ENCODE peak calls at places on chromosomes 5 and 9, in nine cellular contexts. U is hippocampal formation; N is GM12891; O is activated T-helper 1 cell treated with anti-CD3 and anti-CD28 coated beads, Interleukin-12 subunit alpha, Interleukin-12 subunit beta, Interleukin-2, Interleukin-4 antibody, amounts not matched to agents 30 ng/mL and 10 ng/mL and 1 ng/mL, durations not matched to agents 14 hours and 24 hours and 36 hours; P is NCI-H774; X is C1 segment of cervical spinal cord; T is activated naive CD4-positive, alpha-beta T cell treated with anti-CD3 and anti-CD28 coated beads, Interleukin-2, amount 50 U/mL, for 16 hours; F is activated CD4-positive, alpha-beta T cell treated with anti-CD3 and anti-CD28 coated beads for 48 hours; L is fibroblast of the conjunctiva. V is an unnamed sample.

GRCh38 chr5:57408714-57409113 is 73.9 kb downstream of the ACTBL2 start:
- DNase-seq in U (no peak), N (no peak), O (no peak), P (no peak), X (no peak), T (no peak), F (no peak), L (peak), V (no peak)

GRCh38 chr5:88551724-88552345 is 283.2 kb upstream of the TMEM161B start:
- DNase-seq in U (peak), N (no peak), O (no peak), P (no peak), X (peak), T (no peak), F (no peak), L (no peak), V (no peak)

GRCh38 chr9:122904823-122905710 is at the start of gene RC3H2:
- DNase-seq in U (peak), N (peak), O (peak), P (peak), X (peak), T (peak), F (peak), L (peak), V (peak)

GRCh38 chr5:44568519-44568918 is 179.3 kb upstream of the FGF10 start:
- DNase-seq in U (no peak), N (no peak), O (no peak), P (no peak), X (no peak), T (no peak), F (no peak), L (no peak), V (no peak)

GRCh38 chr9:37102476-37102875 is 17.9 kb upstream of the ZCCHC7 start:
- DNase-seq in U (no peak), N (no peak), O (no peak), P (no peak), X (no peak), T (no peak), F (no peak), L (no peak), V (no peak)

GRCh38 chr5:76737131-76737556 is 21.2 kb downstream of the F2R start:
- DNase-seq in U (no peak), N (no peak), O (no peak), P (no peak), X (no peak), T (no peak), F (no peak), L (no peak), V (no peak)

GRCh38 chr5:76608833-76609232 is 14.4 kb downstream of the F2RL2 start:
- DNase-seq in U (no peak), N (no peak), O (no peak), P (no peak), X (no peak), T (no peak), F (no peak), L (peak), V (no peak)

GRCh38 chr9:13140843-13141592 is 138.5 kb downstream of the MPDZ start:
- DNase-seq in U (no peak), N (no peak), O (no peak), P (no peak), X (no peak), T (no peak), F (no peak), L (no peak), V (no peak)

GRCh38 chr5:151742870-151743294 is 15.5 kb downstream of the ATOX1 start:
- DNase-seq in U (peak), N (no peak), O (no peak), P (no peak), X (peak), T (no peak), F (no peak), L (peak), V (no peak)

GRCh38 chr9:136057236-136058151 is 37.6 kb downstream of the NACC2 start:
- DNase-seq in U (no peak), N (peak), O (no peak), P (no peak), X (no peak), T (no peak), F (no peak), L (no peak), V (no peak)

GRCh38 chr9:133137451-133138231 is 16.6 kb upstream of the RALGDS start:
- DNase-seq in U (peak), N (no peak), O (peak), P (no peak), X (peak), T (no peak), F (no peak), L (no peak), V (peak)

GRCh38 chr5:178418471-178419010 is 171.7 kb downstream of the COL23A1 start:
- DNase-seq in U (no peak), N (no peak), O (no peak), P (no peak), X (no peak), T (no peak), F (no peak), L (no peak), V (no peak)

GRCh38 chr5:158869092-158869491 is 230.6 kb downstream of the EBF1 start:
- DNase-seq in U (no peak), N (no peak), O (no peak), P (no peak), X (no peak), T (no peak), F (no peak), L (no peak), V (no peak)

GRCh38 chr5:43649256-43649655 is 46.3 kb downstream of the NNT start:
- DNase-seq in U (no peak), N (no peak), O (no peak), P (no peak), X (no peak), T (no peak), F (no peak), L (no peak), V (no peak)

GRCh38 chr5:179345429-179346321 is at the start of gene ADAMTS2:
- DNase-seq in U (peak), N (no peak), O (no peak), P (no peak), X (no peak), T (no peak), F (peak), L (peak), V (no peak)

GRCh38 chr9:92534199-92535159 is 1.3 kb downstream of the ECM2 start:
- DNase-seq in U (no peak), N (no peak), O (no peak), P (no peak), X (no peak), T (no peak), F (no peak), L (no peak), V (no peak)

GRCh38 chr9:134069536-134070399 is 1.9 kb upstream of the BRD3 start:
- DNase-seq in U (no peak), N (no peak), O (no peak), P (no peak), X (no peak), T (no peak), F (no peak), L (no peak), V (no peak)

GRCh38 chr5:168305281-168305680 is 13.8 kb downstream of the WWC1 start:
- DNase-seq in U (no peak), N (no peak), O (no peak), P (no peak), X (no peak), T (no peak), F (no peak), L (no peak), V (no peak)

GRCh38 chr5:1421521-1422341 is 23.5 kb downstream of the SLC6A3 start:
- DNase-seq in U (no peak), N (no peak), O (no peak), P (no peak), X (no peak), T (peak), F (no peak), L (no peak), V (no peak)

GRCh38 chr5:74579215-74579614 is 61.3 kb downstream of the ENC1 start:
- DNase-seq in U (no peak), N (no peak), O (peak), P (no peak), X (no peak), T (peak), F (peak), L (no peak), V (peak)

GRCh38 chr9:104177003-104177611 is 83.0 kb downstream of the SMC2 start:
- DNase-seq in U (no peak), N (no peak), O (no peak), P (no peak), X (no peak), T (no peak), F (no peak), L (no peak), V (no peak)

GRCh38 chr5:111512026-111512405 is 319 bp downstream of the STARD4 start:
- DNase-seq in U (no peak), N (no peak), O (no peak), P (no peak), X (peak), T (no peak), F (no peak), L (no peak), V (no peak)

GRCh38 chr9:118059520-118060278 is 355.5 kb downstream of the TLR4 start:
- DNase-seq in U (no peak), N (no peak), O (no peak), P (no peak), X (no peak), T (no peak), F (peak), L (no peak), V (no peak)

GRCh38 chr5:61815343-61815742 is 483.3 kb downstream of the ZSWIM6 start:
- DNase-seq in U (no peak), N (no peak), O (no peak), P (no peak), X (no peak), T (no peak), F (no peak), L (no peak), V (no peak)

GRCh38 chr5:115262066-115262404 is 642 bp downstream of the PGGT1B start:
- DNase-seq in U (no peak), N (peak), O (no peak), P (no peak), X (no peak), T (no peak), F (peak), L (no peak), V (no peak)

GRCh38 chr9:109590945-109591344 is 92.8 kb upstream of the PTPN3 start:
- DNase-seq in U (no peak), N (no peak), O (no peak), P (no peak), X (no peak), T (no peak), F (no peak), L (no peak), V (no peak)

GRCh38 chr5:9456435-9457042 is 89.3 kb downstream of the SEMA5A start:
- DNase-seq in U (no peak), N (no peak), O (no peak), P (no peak), X (no peak), T (no peak), F (no peak), L (peak), V (no peak)

GRCh38 chr5:172642046-172642409 is 965 bp downstream of the NEURL1B start:
- DNase-seq in U (no peak), N (no peak), O (no peak), P (no peak), X (no peak), T (no peak), F (no peak), L (no peak), V (no peak)

GRCh38 chr5:22057012-22057411 is 796.1 kb downstream of the CDH12 start:
- DNase-seq in U (no peak), N (no peak), O (no peak), P (no peak), X (no peak), T (no peak), F (no peak), L (no peak), V (no peak)

GRCh38 chr9:4228606-4229005 is 71.3 kb downstream of the GLIS3 start:
- DNase-seq in U (no peak), N (no peak), O (no peak), P (no peak), X (no peak), T (no peak), F (no peak), L (no peak), V (no peak)

GRCh38 chr9:37999501-38000189 is 69.4 kb downstream of the SHB start:
- DNase-seq in U (peak), N (no peak), O (no peak), P (no peak), X (peak), T (no peak), F (peak), L (no peak), V (no peak)

GRCh38 chr5:150609843-150610584 is 30.4 kb upstream of the SYNPO start:
- DNase-seq in U (no peak), N (no peak), O (no peak), P (no peak), X (peak), T (no peak), F (no peak), L (no peak), V (no peak)

GRCh38 chr5:75463726-75464125 is 47.7 kb downstream of the CERT1 start:
- DNase-seq in U (no peak), N (no peak), O (no peak), P (no peak), X (no peak), T (no peak), F (no peak), L (no peak), V (no peak)

GRCh38 chr5:88884435-88884877 is 1.5 kb upstream of the MEF2C start:
- DNase-seq in U (no peak), N (no peak), O (no peak), P (no peak), X (no peak), T (no peak), F (no peak), L (no peak), V (no peak)

GRCh38 chr5:134070979-134071849 is 43.3 kb upstream of the TCF7 start:
- DNase-seq in U (no peak), N (no peak), O (no peak), P (no peak), X (no peak), T (peak), F (peak), L (no peak), V (peak)

GRCh38 chr5:134100283-134101011 is 14.0 kb upstream of the TCF7 start:
- DNase-seq in U (no peak), N (peak), O (peak), P (no peak), X (no peak), T (peak), F (peak), L (peak), V (peak)

GRCh38 chr5:96807099-96807654 is 568 bp downstream of the ERAP1 start:
- DNase-seq in U (peak), N (peak), O (no peak), P (peak), X (peak), T (no peak), F (peak), L (peak), V (peak)

GRCh38 chr9:95770653-95771131 is 104.8 kb upstream of the ERCC6L2 start:
- DNase-seq in U (no peak), N (no peak), O (no peak), P (no peak), X (no peak), T (no peak), F (no peak), L (no peak), V (no peak)